ENCODE peak calls at places on chromosomes 3 and 15, in four cellular contexts. B is CD4-positive, CD25-positive, alpha-beta regulatory T cell; Z is suprapubic skin; L is effector memory CD4-positive, alpha-beta T cell. A is an unnamed sample.
A peak's percentile ranks its signal among the peaks of the same experiment; 100 is the strongest.

GRCh38 chr3:55226696-55227095 is 260.4 kb downstream of the WNT5A start:
- DNase-seq in B (no peak), Z (no peak), L (no peak), A (no peak)

GRCh38 chr15:38053786-38054185 is 119.3 kb downstream of the TMCO5A start:
- DNase-seq in B (no peak), L (no peak), Z (no peak), A (no peak)

GRCh38 chr3:195209836-195210551 is 61.0 kb downstream of the XXYLT1 start:
- DNase-seq in L (no peak), Z (peak; percentile 91), B (no peak), A (peak; percentile 67)

GRCh38 chr3:195705081-195705991 is 15.4 kb upstream of the MUC20 start:
- DNase-seq in B (no peak), L (no peak), Z (no peak), A (peak; percentile 25)

GRCh38 chr15:101439285-101439919 is 50.1 kb downstream of the PCSK6 start:
- DNase-seq in Z (no peak), B (no peak), L (no peak), A (no peak)

GRCh38 chr15:53739651-53740050 is 19.8 kb downstream of the WDR72 start:
- DNase-seq in Z (no peak), B (no peak), L (no peak), A (no peak)

GRCh38 chr3:171776411-171776810 is 33.9 kb downstream of the PLD1 start:
- DNase-seq in B (no peak), Z (no peak), L (no peak), A (no peak)

GRCh38 chr15:25762015-25762662 is 101.0 kb downstream of the ATP10A start:
- DNase-seq in B (no peak), Z (no peak), L (no peak), A (no peak)

GRCh38 chr15:73941044-73941443 is 14.8 kb downstream of the LOXL1 start:
- DNase-seq in Z (no peak), L (no peak), B (no peak), A (no peak)

GRCh38 chr3:72255191-72255590 is 470.2 kb upstream of the PROK2 start:
- DNase-seq in L (no peak), B (no peak), Z (no peak), A (no peak)

GRCh38 chr3:154334973-154335420 is 10.7 kb upstream of the DHX36 start:
- DNase-seq in Z (no peak), L (no peak), B (peak; percentile 49), A (no peak)

GRCh38 chr3:39138804-39139415 is 14.5 kb downstream of the CSRNP1 start:
- DNase-seq in L (no peak), B (no peak), Z (no peak), A (no peak)

GRCh38 chr3:76177650-76178049 is 392.3 kb upstream of the ZNF717 start:
- DNase-seq in Z (no peak), B (no peak), L (no peak), A (no peak)

GRCh38 chr3:185069023-185069422 is 83.8 kb downstream of the C3orf70 start:
- DNase-seq in L (no peak), Z (no peak), B (no peak), A (no peak)

GRCh38 chr3:59374812-59375211 is 325.0 kb upstream of the CFAP20DC start:
- DNase-seq in B (peak; percentile 67), Z (no peak), L (no peak), A (no peak)

GRCh38 chr15:99070268-99070667 is 34.6 kb upstream of the SYNM start:
- DNase-seq in B (no peak), Z (no peak), L (no peak), A (no peak)

GRCh38 chr15:39191871-39192281 is 389.0 kb upstream of the THBS1 start:
- DNase-seq in Z (no peak), L (no peak), B (no peak), A (no peak)

GRCh38 chr15:31974855-31975421 is 55.4 kb upstream of the CHRNA7 start:
- DNase-seq in Z (no peak), B (peak; percentile 26), L (no peak), A (no peak)

GRCh38 chr3:9147896-9148267 is 101.6 kb downstream of the SRGAP3 start:
- DNase-seq in L (no peak), Z (no peak), B (no peak), A (no peak)

GRCh38 chr15:76991048-76991447 is 3.9 kb upstream of the PSTPIP1 start:
- DNase-seq in L (no peak), Z (peak; percentile 67), B (no peak), A (peak; percentile 82)

GRCh38 chr15:76987276-76987675 is 7.7 kb upstream of the PSTPIP1 start:
- DNase-seq in L (no peak), Z (no peak), B (no peak), A (no peak)

GRCh38 chr15:76986743-76987142 is 8.2 kb upstream of the PSTPIP1 start:
- DNase-seq in Z (no peak), B (no peak), L (no peak), A (no peak)

GRCh38 chr15:76988874-76989780 is 5.8 kb upstream of the PSTPIP1 start:
- DNase-seq in L (no peak), Z (peak; percentile 76), B (no peak), A (no peak)

DNA sequence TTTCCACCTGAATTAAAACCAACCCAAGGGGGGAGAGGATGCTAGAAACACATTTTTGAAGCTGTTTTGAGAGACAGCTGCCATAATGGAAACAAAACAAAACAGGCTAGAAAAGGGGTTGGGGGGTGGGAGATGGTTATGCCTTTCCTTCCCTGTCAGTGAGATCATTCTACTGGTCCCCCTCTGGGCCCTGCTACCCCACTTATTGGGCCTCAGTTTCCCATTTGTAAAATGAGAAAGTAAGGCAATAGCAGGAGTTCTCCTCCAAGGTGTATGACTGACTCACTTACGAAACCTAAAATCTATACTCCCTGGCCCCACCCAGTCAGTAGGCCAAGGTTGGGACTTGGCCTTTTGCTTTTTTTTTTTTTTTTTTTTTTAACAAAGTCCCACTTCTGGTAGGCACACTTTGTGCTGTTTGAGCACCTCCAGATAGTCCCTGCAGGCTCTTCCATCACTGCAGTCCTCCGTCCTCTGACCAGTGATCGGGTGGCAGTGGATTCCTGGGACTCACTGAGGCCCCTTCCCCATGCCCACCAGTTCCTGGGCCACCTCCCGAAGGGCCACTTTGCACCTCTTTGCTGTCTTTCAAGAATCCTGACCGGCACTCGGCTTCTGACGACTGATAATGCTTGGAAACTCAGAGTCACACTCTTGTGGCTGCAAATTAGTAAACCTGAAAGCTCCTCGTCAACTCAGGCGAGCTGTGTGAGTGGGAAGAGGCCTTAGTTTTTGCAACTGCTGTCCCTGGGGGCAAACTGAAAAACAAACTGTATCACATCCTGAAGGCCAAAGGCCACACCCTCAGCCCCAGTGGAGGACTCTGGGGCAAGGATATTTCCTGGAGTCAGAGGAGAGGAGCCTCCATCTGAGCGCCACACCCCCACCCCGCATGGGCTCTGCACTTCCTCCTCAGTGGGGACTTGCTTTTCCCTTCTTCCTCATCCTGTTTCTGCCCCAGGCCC is 6.7 kb upstream of the PSTPIP1 start:
- DNase-seq in L (no peak), B (peak; percentile 74), Z (no peak), A (peak; percentile 92)
- H3K27ac ChIP-seq in L (no peak overlapping the region), B (no peak overlapping the region), Z (no peak overlapping the region), A (peak overlapping the region; percentile 48)

DNA sequence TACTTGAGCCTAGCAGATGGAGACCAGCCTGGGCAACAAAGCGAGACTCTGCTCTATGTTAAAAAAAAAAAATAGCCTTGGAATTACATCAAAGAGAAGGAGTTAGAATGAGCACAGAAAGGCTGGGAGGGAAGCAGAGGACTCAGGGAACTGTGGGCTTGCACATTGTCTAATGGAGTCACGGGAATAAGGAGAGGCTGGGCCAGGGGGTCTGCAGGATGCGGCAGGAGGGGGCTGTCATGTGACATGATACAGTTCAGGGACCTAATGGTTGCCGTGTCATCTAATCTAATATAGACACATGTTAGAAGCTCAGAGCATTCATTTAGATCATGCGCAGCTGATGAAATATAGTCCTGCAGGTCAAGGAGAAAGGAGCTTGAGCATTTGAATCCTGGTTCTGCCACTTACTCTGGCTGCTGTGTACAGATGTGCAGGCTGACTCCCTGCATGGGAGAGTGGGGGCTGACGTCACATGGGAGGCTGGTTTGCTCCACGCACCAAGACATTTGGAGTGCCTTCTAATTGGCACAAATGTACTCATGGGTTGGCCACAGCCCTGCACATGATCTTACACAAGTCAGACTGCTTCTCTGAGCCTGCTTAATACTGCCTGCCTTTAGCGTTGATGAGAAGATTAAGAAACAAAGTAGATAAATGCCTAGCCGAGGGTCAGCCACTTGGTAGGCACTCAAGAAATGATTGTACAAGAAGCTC is 32.7 kb downstream of the GRK7 start:
- DNase-seq in Z (no peak), B (no peak), L (no peak), A (no peak)
- H3K27ac ChIP-seq in Z (peak overlapping the region; percentile 86), B (peak overlapping the region; percentile 82), L (peak overlapping the region; percentile 81), A (no peak overlapping the region)

GRCh38 chr3:52983336-52983807 is 62.5 kb downstream of the SFMBT1 start:
- DNase-seq in Z (no peak), B (peak; percentile 68), L (peak; percentile 25), A (no peak)
- H3K27ac ChIP-seq in Z (no peak overlapping the region), B (peak overlapping the region; percentile 57), L (peak overlapping the region; percentile 7), A (peak overlapping the region; percentile 64)

GRCh38 chr3:102181202-102181920 is 253.5 kb upstream of the ZPLD1 start:
- DNase-seq in Z (no peak), L (no peak), B (no peak), A (no peak)
- H3K27ac ChIP-seq in Z (peak overlapping the region; percentile 57), L (no peak overlapping the region), B (no peak overlapping the region), A (peak overlapping the region; percentile 62)